ENCODE peak calls at places on chromosome 16, in four cellular contexts. N is psoas muscle, C is upper lobe of right lung, F is endothelial cell of umbilical vein. T is an unnamed sample. For H3K9me3, the result is how much of the 10 kb centered on the place peaks cover.

GRCh38 chr16:58198022-58198683 is at the start of gene CSNK2A2:
- DNase-seq in N (peak), C (peak), F (no peak), T (peak)

GRCh38 chr16:65122974-65123845 is 1.3 kb upstream of the CDH11 start:
- DNase-seq in N (peak), C (peak), F (no peak), T (peak)

GRCh38 chr16:25108054-25108453 is 3.5 kb upstream of the LCMT1 start:
- DNase-seq in N (no peak), C (no peak), F (no peak), T (no peak)

GRCh38 chr16:17557480-17557879 is 86.7 kb upstream of the XYLT1 start:
- DNase-seq in N (no peak), C (no peak), F (no peak), T (no peak)

GRCh38 chr16:57341441-57342303 is 16.9 kb upstream of the CCL22 start:
- DNase-seq in N (no peak), C (no peak), F (no peak), T (no peak)

GRCh38 chr16:86521236-86522197 is 11.2 kb downstream of the FOXF1 start:
- DNase-seq in N (no peak), C (no peak), F (no peak), T (peak)

GRCh38 chr16:75198135-75198600 is 8.8 kb downstream of the CTRB2 start:
- DNase-seq in N (no peak), C (peak), F (no peak), T (peak)

GRCh38 chr16:75506567-75506966 is 11.3 kb upstream of the CHST6 start:
- DNase-seq in N (peak), C (no peak), F (no peak), T (no peak)

GRCh38 chr16:2990891-2991290 is 10.6 kb upstream of the PKMYT1 start:
- DNase-seq in N (no peak), C (no peak), F (no peak), T (no peak)

GRCh38 chr16:85716680-85717038 is 27.9 kb upstream of the GINS2 start:
- DNase-seq in N (no peak), C (no peak), F (no peak), T (no peak)

GRCh38 chr16:17510532-17510931 is 39.8 kb upstream of the XYLT1 start:
- DNase-seq in N (no peak), C (no peak), F (no peak), T (no peak)

GRCh38 chr16:24971718-24972117 is 43.5 kb downstream of the ARHGAP17 start:
- DNase-seq in N (no peak), C (no peak), F (no peak), T (no peak)

GRCh38 chr16:25107466-25107792 is 4.1 kb upstream of the LCMT1 start:
- DNase-seq in N (no peak), C (no peak), F (no peak), T (no peak)

GRCh38 chr16:54926166-54926838 is 4.4 kb upstream of the IRX5 start:
- DNase-seq in N (no peak), C (no peak), F (no peak), T (no peak)

GRCh38 chr16:29146266-29146665 is 161.4 kb downstream of the LAT start:
- DNase-seq in N (no peak), C (peak), F (no peak), T (peak)

GRCh38 chr16:51636913-51637743 is 486.1 kb upstream of the SALL1 start:
- DNase-seq in N (no peak), C (no peak), F (no peak), T (no peak)

GRCh38 chr16:30166202-30166902 is 17.1 kb upstream of the CORO1A start:
- DNase-seq in N (no peak), C (no peak), F (no peak), T (no peak)

GRCh38 chr16:20763461-20764232 is at the start of gene ACSM3:
- DNase-seq in N (no peak), C (peak), F (peak), T (no peak)

GRCh38 chr16:81745704-81746558 is 33.2 kb upstream of the PLCG2 start:
- DNase-seq in N (peak), C (peak), F (peak), T (peak)

GRCh38 chr16:9695152-9695551 is 487.1 kb downstream of the GRIN2A start:
- DNase-seq in N (no peak), C (no peak), F (no peak), T (no peak)

GRCh38 chr16:62283-62682 is 8.7 kb downstream of the SNRNP25 start:
- DNase-seq in N (peak), C (no peak), F (no peak), T (no peak)

GRCh38 chr16:57527027-57527426 is 9.3 kb downstream of the CCDC102A start:
- DNase-seq in N (no peak), C (peak), F (no peak), T (no peak)

GRCh38 chr16:87216824-87217205 is 100.4 kb downstream of the C16orf95 start:
- DNase-seq in N (no peak), C (peak), F (peak), T (peak)

GRCh38 chr16:89375686-89376085 is 114.7 kb downstream of the ANKRD11 start:
- DNase-seq in N (no peak), C (no peak), F (no peak), T (no peak)

GRCh38 chr16:11224894-11225676 is 30.9 kb downstream of the SOCS1 start:
- DNase-seq in N (peak), C (peak), F (no peak), T (peak)

GRCh38 chr16:20241321-20241720 is 86.0 kb downstream of the GP2 start:
- DNase-seq in N (no peak), C (no peak), F (no peak), T (no peak)

GRCh38 chr16:58114827-58115825 is 14.1 kb downstream of the CFAP20 start:
- DNase-seq in N (no peak), C (no peak), F (no peak), T (no peak)

GRCh38 chr16:84929421-84930297 is 81.7 kb downstream of the ZDHHC7 start:
- DNase-seq in N (peak), C (no peak), F (no peak), T (no peak)

GRCh38 chr16:20409398-20410152 is at the start of gene ACSM5:
- DNase-seq in N (peak), C (no peak), F (no peak), T (no peak)

GRCh38 chr16:63192969-63193368 is 1156.7 kb upstream of the CDH8 start:
- DNase-seq in N (no peak), C (no peak), F (no peak), T (no peak)
- H3K9me3 ChIP-seq in N (under half), C (under half), F (under half), T (under half)

GRCh38 chr16:5073279-5073629 is 1.6 kb downstream of the ALG1 start:
- DNase-seq in N (no peak), C (no peak), F (no peak), T (no peak)
- H3K9me3 ChIP-seq in N (under half), C (under half), F (under half), T (under half)

GRCh38 chr16:35411156-35411555 is 1951.7 kb downstream of the TP53TG3F start:
- DNase-seq in N (no peak), C (no peak), F (no peak), T (no peak)
- H3K9me3 ChIP-seq in N (under half), C (under half), F (under half), T (under half)

DNA sequence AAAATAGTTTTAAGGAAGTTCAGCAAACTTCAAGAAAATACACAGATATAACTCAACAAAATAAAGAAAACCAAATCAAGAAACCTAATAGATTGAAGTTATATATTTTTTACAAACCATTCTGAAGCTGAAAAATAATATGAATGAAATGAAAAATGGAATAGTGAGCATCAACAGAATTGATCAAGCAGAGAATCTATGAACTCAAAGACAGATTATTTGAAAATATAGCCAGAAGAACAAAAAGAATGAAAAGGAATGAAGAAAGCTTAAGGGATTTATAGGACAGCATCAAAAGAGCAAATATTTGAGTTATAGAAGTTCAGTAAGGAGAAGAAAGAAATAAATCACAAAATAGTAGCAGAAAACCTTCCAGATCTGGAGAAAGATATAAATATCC is 37.8 kb downstream of the CDR2 start:
- DNase-seq in N (no peak), C (no peak), F (no peak), T (no peak)
- H3K9me3 ChIP-seq in N (under half), C (under half), F (under half), T (under half)

GRCh38 chr16:31745900-31746299 is 127.7 kb upstream of the ZNF267 start:
- DNase-seq in N (no peak), C (no peak), F (no peak), T (no peak)
- H3K9me3 ChIP-seq in N (half or more), C (half or more), F (under half), T (half or more)

GRCh38 chr16:35745821-35746248 is 2286.4 kb downstream of the TP53TG3F start:
- DNase-seq in N (no peak), C (no peak), F (no peak), T (no peak)

GRCh38 chr16:35748621-35749252 is 2289.3 kb downstream of the TP53TG3F start:
- DNase-seq in N (no peak), C (no peak), F (no peak), T (no peak)

GRCh38 chr16:35746281-35746962 is 2287.0 kb downstream of the TP53TG3F start:
- DNase-seq in N (no peak), C (no peak), F (no peak), T (no peak)

GRCh38 chr16:35747658-35748455 is 2288.4 kb downstream of the TP53TG3F start:
- DNase-seq in N (no peak), C (no peak), F (no peak), T (no peak)

GRCh38 chr16:35746963-35747657 is 2287.7 kb downstream of the TP53TG3F start:
- DNase-seq in N (no peak), C (no peak), F (no peak), T (no peak)
- H3K9me3 ChIP-seq in N (under half), C (under half), F (under half), T (under half)

T was measured in lower lobe of right lung.